ENCODE peak calls at places on chromosome X, in seven cellular contexts. M is fibroblast of pulmonary artery, E is left lung, K is ascending aorta, C is AG04450, D is cardiac muscle cell, B is OCI-LY7. O is an unnamed sample.

GRCh38 chrX:24294619-24295018 is 19.2 kb downstream of the SUPT20HL2 start:
- DNase-seq in D (peak), B (peak), K (no peak), C (no peak), M (peak), E (no peak), O (peak)

GRCh38 chrX:10979956-10980355 is 131.2 kb upstream of the HCCS start:
- DNase-seq in C (no peak), B (no peak), D (no peak), K (no peak), E (no peak), M (no peak), O (no peak)

GRCh38 chrX:152915541-152916241 is 17.8 kb downstream of the ZNF185 start:
- DNase-seq in D (peak), B (peak), E (no peak), C (no peak), M (peak), K (no peak), O (peak)

GRCh38 chrX:45758319-45758718 is 557.6 kb upstream of the DIPK2B start:
- DNase-seq in B (no peak), K (no peak), M (peak), C (peak), E (no peak), D (no peak), O (peak)

GRCh38 chrX:3711331-3711917 is 2.0 kb downstream of the PRKX start:
- DNase-seq in B (peak), D (no peak), C (no peak), K (no peak), E (no peak), M (no peak), O (no peak)

GRCh38 chrX:40182615-40183014 is 84.9 kb upstream of the BCOR start:
- DNase-seq in C (no peak), D (no peak), E (no peak), M (no peak), K (no peak), B (no peak), O (no peak)

GRCh38 chrX:130877892-130878321 is 25.1 kb downstream of the ENOX2 start:
- DNase-seq in C (no peak), M (no peak), E (no peak), B (no peak), D (no peak), K (no peak), O (no peak)

GRCh38 chrX:39725928-39726619 is 371.7 kb downstream of the BCOR start:
- DNase-seq in C (peak), D (no peak), E (no peak), B (no peak), M (peak), K (no peak), O (peak)

GRCh38 chrX:112941209-112941788 is 100.7 kb upstream of the AMOT start:
- DNase-seq in K (no peak), C (no peak), E (no peak), D (no peak), M (no peak), B (no peak), O (no peak)

GRCh38 chrX:52425710-52426245 is 57.0 kb downstream of the XAGE2 start:
- DNase-seq in E (no peak), D (no peak), M (peak), K (no peak), C (no peak), B (no peak), O (peak)

GRCh38 chrX:68938244-68939004 is 109.6 kb downstream of the EFNB1 start:
- DNase-seq in B (no peak), K (no peak), C (no peak), E (no peak), M (peak), D (no peak), O (peak)

GRCh38 chrX:35726176-35726575 is 72.0 kb upstream of the MAGEB16 start:
- DNase-seq in E (no peak), B (peak), D (peak), M (peak), K (no peak), C (no peak), O (peak)

GRCh38 chrX:29229802-29230201 is 642.6 kb downstream of the IL1RAPL1 start:
- DNase-seq in E (no peak), M (no peak), D (no peak), C (no peak), B (no peak), K (no peak), O (no peak)

GRCh38 chrX:29233592-29234179 is 646.4 kb downstream of the IL1RAPL1 start:
- DNase-seq in E (peak), M (no peak), B (no peak), K (no peak), D (no peak), C (no peak), O (no peak)

DNA sequence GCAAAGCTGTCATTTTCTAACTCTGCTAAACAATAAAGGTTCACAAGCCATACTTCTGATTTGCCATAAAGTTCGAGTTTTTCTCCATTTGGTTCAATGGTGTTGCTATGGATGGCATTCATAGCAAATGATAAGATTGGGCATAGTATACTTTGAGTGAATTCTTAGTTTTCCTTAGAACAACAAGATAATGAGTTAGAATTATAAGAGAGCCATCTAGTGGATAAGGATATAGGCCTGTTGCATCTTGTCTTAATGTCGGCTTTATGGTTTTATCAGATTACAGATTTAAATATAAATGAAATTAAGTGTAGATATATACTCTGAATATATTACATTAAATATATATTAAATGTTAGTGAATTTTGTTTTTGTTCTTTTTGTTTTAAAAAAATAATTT is 644.6 kb downstream of the IL1RAPL1 start:
- DNase-seq in B (no peak), K (no peak), C (no peak), E (no peak), M (peak), D (no peak), O (peak)
- TF ChIP-seq CTCF in B (peak), K (no peak), C (peak), E (no peak), M (peak), D (peak), O (peak)

GRCh38 chrX:71542825-71543224 is 9.9 kb downstream of the OGT start:
- DNase-seq in E (no peak), B (no peak), D (no peak), K (no peak), C (no peak), M (no peak), O (no peak)
- H3K4me3 ChIP-seq in E (no peak), B (no peak), D (no peak), K (no peak), C (no peak), M (no peak), O (no peak)

DNA sequence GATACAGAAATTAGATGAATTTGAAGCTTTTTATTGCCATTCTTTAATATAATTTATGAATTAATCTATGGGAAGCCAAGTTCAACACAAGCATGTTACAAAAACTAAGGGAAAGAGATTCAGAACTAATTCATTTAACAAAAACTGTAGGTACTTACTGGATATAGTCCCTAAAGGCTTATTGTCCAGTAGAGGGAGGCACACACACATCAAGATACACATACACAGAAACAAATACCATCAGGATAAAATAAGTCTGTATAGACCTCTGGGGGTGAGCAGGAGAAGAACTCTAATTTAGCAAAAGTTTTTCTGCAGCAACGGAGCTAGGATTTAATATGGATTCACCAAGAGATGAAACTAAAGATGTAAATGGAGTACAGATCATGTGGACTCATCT is 83.0 kb upstream of the IL13RA1 start:
- DNase-seq in M (peak), B (peak), E (no peak), K (no peak), D (peak), C (no peak), O (peak)
- TF ChIP-seq CTCF in M (peak), B (peak), E (peak), K (peak), D (peak), C (peak), O (peak)

DNA sequence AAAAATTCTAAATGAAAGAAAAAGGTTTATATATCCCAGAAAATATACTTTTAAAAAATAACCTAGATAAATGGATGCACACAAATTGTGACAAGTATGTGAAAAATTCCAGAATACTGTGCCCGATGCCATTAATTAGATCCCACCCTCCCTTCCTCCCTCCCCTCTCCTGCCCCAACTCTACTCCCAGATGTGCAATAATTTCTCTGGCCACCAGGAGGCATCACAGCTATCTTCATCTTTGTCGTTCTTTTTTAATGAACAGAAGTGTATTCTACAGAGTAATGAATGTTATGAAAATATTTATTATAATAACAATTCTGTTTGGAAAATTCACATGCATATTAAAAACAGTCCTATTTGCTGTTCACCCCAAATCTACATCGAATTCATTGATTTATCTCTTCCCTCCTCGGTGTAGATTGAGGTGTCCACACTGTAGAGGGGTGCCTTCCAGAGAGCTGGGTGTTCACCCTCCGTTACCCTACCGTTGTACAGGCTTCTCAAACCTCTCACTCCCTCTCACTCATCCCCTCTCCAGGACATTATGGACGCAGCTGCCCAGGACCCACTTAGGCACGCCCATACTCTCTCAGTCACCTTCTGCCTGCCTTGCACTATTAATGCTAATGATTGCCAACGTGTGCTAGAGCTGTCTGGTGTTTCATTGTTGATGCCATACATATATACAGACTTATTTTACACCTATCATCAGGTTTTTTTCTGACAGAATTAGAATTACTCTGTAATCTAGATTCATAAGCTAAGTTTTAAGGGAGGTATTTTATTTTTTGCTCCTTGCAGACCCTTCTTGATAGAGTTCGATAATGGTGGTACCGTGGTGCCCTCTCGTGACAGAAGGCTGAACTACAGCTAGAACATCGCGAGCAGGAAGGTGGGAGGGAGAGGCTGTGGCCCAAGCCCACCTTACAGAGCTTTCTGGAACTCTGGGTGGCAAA is 14.1 kb downstream of the RAB40AL start:
- DNase-seq in D (peak), B (peak), C (no peak), K (no peak), E (no peak), M (peak), O (peak)
- H3K4me3 ChIP-seq in D (peak), B (no peak), C (no peak), K (peak), E (no peak), M (peak), O (peak)